ENCODE peak calls at places on chromosomes 2 and 18, in ten cellular contexts. One of them, this sample, is unnamed.
A peak's percentile ranks its signal among the peaks of the same experiment; 100 is the strongest.

GRCh38 chr2:241312082-241312481 is 3.4 kb downstream of the HDLBP start:
- DNase-seq in cardiac fibroblast: no peak
- DNase-seq in fibroblast of lung: no peak
- DNase-seq in GM12865: no peak
- DNase-seq in aorta: no peak
- DNase-seq in endothelial cell of umbilical vein: no peak
- DNase-seq in lung: no peak
- DNase-seq in CD8-positive, alpha-beta memory T cell: no peak
- DNase-seq in tibial artery: no peak
- DNase-seq in neural progenitor cell: no peak
- DNase-seq in this sample: peak; percentile 24

GRCh38 chr2:23366720-23367119 is 18.3 kb upstream of the KLHL29 start:
- DNase-seq in cardiac fibroblast: no peak
- DNase-seq in fibroblast of lung: no peak
- DNase-seq in GM12865: no peak
- DNase-seq in aorta: no peak
- DNase-seq in endothelial cell of umbilical vein: no peak
- DNase-seq in lung: no peak
- DNase-seq in CD8-positive, alpha-beta memory T cell: no peak
- DNase-seq in tibial artery: no peak
- DNase-seq in neural progenitor cell: no peak
- DNase-seq in this sample: no peak

GRCh38 chr2:105102963-105103421 is 65.1 kb downstream of the MRPS9 start:
- DNase-seq in cardiac fibroblast: peak; percentile 32
- DNase-seq in fibroblast of lung: peak; percentile 15
- DNase-seq in GM12865: no peak
- DNase-seq in aorta: no peak
- DNase-seq in endothelial cell of umbilical vein: no peak
- DNase-seq in lung: no peak
- DNase-seq in CD8-positive, alpha-beta memory T cell: no peak
- DNase-seq in tibial artery: no peak
- DNase-seq in neural progenitor cell: peak; percentile 57
- DNase-seq in this sample: peak; percentile 42

GRCh38 chr2:55581435-55581834 is 36.0 kb downstream of the PPP4R3B start:
- DNase-seq in cardiac fibroblast: no peak
- DNase-seq in fibroblast of lung: no peak
- DNase-seq in GM12865: no peak
- DNase-seq in aorta: no peak
- DNase-seq in endothelial cell of umbilical vein: no peak
- DNase-seq in lung: no peak
- DNase-seq in CD8-positive, alpha-beta memory T cell: no peak
- DNase-seq in tibial artery: no peak
- DNase-seq in neural progenitor cell: peak; percentile 36
- DNase-seq in this sample: no peak

GRCh38 chr18:35171315-35171987 is 69.4 kb upstream of the ZNF397 start:
- DNase-seq in cardiac fibroblast: no peak
- DNase-seq in fibroblast of lung: no peak
- DNase-seq in GM12865: no peak
- DNase-seq in aorta: no peak
- DNase-seq in endothelial cell of umbilical vein: no peak
- DNase-seq in lung: no peak
- DNase-seq in CD8-positive, alpha-beta memory T cell: no peak
- DNase-seq in tibial artery: no peak
- DNase-seq in neural progenitor cell: no peak
- DNase-seq in this sample: no peak

GRCh38 chr2:227884511-227884947 is 13.1 kb downstream of the DAW1 start:
- DNase-seq in cardiac fibroblast: peak; percentile 77
- DNase-seq in fibroblast of lung: peak; percentile 72
- DNase-seq in GM12865: peak; percentile 82
- DNase-seq in aorta: peak; percentile 75
- DNase-seq in endothelial cell of umbilical vein: peak; percentile 77
- DNase-seq in lung: peak; percentile 70
- DNase-seq in CD8-positive, alpha-beta memory T cell: peak; percentile 19
- DNase-seq in tibial artery: peak; percentile 68
- DNase-seq in neural progenitor cell: peak; percentile 82
- DNase-seq in this sample: no peak

GRCh38 chr18:58871514-58872490 is 7.1 kb downstream of the ZNF532 start:
- DNase-seq in cardiac fibroblast: no peak
- DNase-seq in fibroblast of lung: no peak
- DNase-seq in GM12865: no peak
- DNase-seq in aorta: no peak
- DNase-seq in endothelial cell of umbilical vein: no peak
- DNase-seq in lung: no peak
- DNase-seq in CD8-positive, alpha-beta memory T cell: no peak
- DNase-seq in tibial artery: no peak
- DNase-seq in neural progenitor cell: no peak
- DNase-seq in this sample: no peak

GRCh38 chr2:19540739-19541503 is 182.5 kb upstream of the OSR1 start:
- DNase-seq in cardiac fibroblast: peak; percentile 78
- DNase-seq in fibroblast of lung: peak; percentile 97
- DNase-seq in GM12865: peak; percentile 24
- DNase-seq in aorta: no peak
- DNase-seq in endothelial cell of umbilical vein: no peak
- DNase-seq in lung: no peak
- DNase-seq in CD8-positive, alpha-beta memory T cell: no peak
- DNase-seq in tibial artery: no peak
- DNase-seq in neural progenitor cell: no peak
- DNase-seq in this sample: peak; percentile 86

GRCh38 chr2:176176233-176176632 is 12.2 kb upstream of the HOXD1 start:
- DNase-seq in cardiac fibroblast: no peak
- DNase-seq in fibroblast of lung: no peak
- DNase-seq in GM12865: no peak
- DNase-seq in aorta: no peak
- DNase-seq in endothelial cell of umbilical vein: no peak
- DNase-seq in lung: no peak
- DNase-seq in CD8-positive, alpha-beta memory T cell: no peak
- DNase-seq in tibial artery: no peak
- DNase-seq in neural progenitor cell: no peak
- DNase-seq in this sample: no peak

GRCh38 chr2:176174850-176175728 is 13.4 kb upstream of the HOXD1 start:
- DNase-seq in cardiac fibroblast: no peak
- DNase-seq in fibroblast of lung: no peak
- DNase-seq in GM12865: peak; percentile 9
- DNase-seq in aorta: no peak
- DNase-seq in endothelial cell of umbilical vein: no peak
- DNase-seq in lung: no peak
- DNase-seq in CD8-positive, alpha-beta memory T cell: no peak
- DNase-seq in tibial artery: no peak
- DNase-seq in neural progenitor cell: peak; percentile 85
- DNase-seq in this sample: no peak

GRCh38 chr2:176174382-176174834 is 14.1 kb upstream of the HOXD1 start:
- DNase-seq in cardiac fibroblast: no peak
- DNase-seq in fibroblast of lung: no peak
- DNase-seq in GM12865: no peak
- DNase-seq in aorta: no peak
- DNase-seq in endothelial cell of umbilical vein: no peak
- DNase-seq in lung: no peak
- DNase-seq in CD8-positive, alpha-beta memory T cell: no peak
- DNase-seq in tibial artery: no peak
- DNase-seq in neural progenitor cell: peak; percentile 55
- DNase-seq in this sample: no peak

GRCh38 chr2:176173679-176174381 is 14.6 kb upstream of the HOXD1 start:
- DNase-seq in cardiac fibroblast: no peak
- DNase-seq in fibroblast of lung: no peak
- DNase-seq in GM12865: no peak
- DNase-seq in aorta: no peak
- DNase-seq in endothelial cell of umbilical vein: no peak
- DNase-seq in lung: no peak
- DNase-seq in CD8-positive, alpha-beta memory T cell: no peak
- DNase-seq in tibial artery: no peak
- DNase-seq in neural progenitor cell: no peak
- DNase-seq in this sample: no peak

DNA sequence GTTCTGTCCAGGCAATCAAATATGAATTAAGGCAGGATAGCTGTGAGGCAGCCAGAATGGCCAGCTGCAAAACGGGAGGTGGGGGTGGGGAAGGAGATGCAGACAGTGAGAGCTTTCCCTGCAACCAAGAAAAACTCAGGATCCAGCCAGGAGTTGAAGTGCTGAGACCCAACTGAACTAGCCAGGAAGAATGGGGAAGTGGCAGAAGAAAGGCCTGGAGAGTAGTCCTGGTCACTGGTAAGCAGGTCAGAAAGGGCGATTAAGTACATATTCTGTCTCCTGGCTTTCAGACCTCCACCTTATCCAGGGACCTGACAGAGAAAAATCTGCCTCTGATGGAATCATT is 12.8 kb upstream of the HOXD1 start:
- DNase-seq in cardiac fibroblast: no peak
- DNase-seq in fibroblast of lung: no peak
- DNase-seq in GM12865: no peak
- DNase-seq in aorta: no peak
- DNase-seq in endothelial cell of umbilical vein: no peak
- DNase-seq in lung: no peak
- DNase-seq in CD8-positive, alpha-beta memory T cell: no peak
- DNase-seq in tibial artery: no peak
- DNase-seq in neural progenitor cell: no peak
- DNase-seq in this sample: no peak
- H3K4me3 ChIP-seq in cardiac fibroblast: no peak overlapping the region
- H3K4me3 ChIP-seq in fibroblast of lung: no peak overlapping the region
- H3K4me3 ChIP-seq in GM12865: no peak overlapping the region
- H3K4me3 ChIP-seq in aorta: no peak overlapping the region
- H3K4me3 ChIP-seq in endothelial cell of umbilical vein: no peak overlapping the region
- H3K4me3 ChIP-seq in lung: no peak overlapping the region
- H3K4me3 ChIP-seq in CD8-positive, alpha-beta memory T cell: no peak overlapping the region
- H3K4me3 ChIP-seq in tibial artery: no peak overlapping the region
- H3K4me3 ChIP-seq in neural progenitor cell: no peak overlapping the region
- H3K4me3 ChIP-seq in this sample: no peak overlapping the region

GRCh38 chr2:162487816-162488215 is 143.9 kb downstream of the GCA start:
- DNase-seq in cardiac fibroblast: no peak
- DNase-seq in fibroblast of lung: no peak
- DNase-seq in GM12865: no peak
- DNase-seq in aorta: no peak
- DNase-seq in endothelial cell of umbilical vein: no peak
- DNase-seq in lung: no peak
- DNase-seq in CD8-positive, alpha-beta memory T cell: no peak
- DNase-seq in tibial artery: no peak
- DNase-seq in neural progenitor cell: no peak
- DNase-seq in this sample: no peak

GRCh38 chr2:162490052-162490717 is 146.3 kb downstream of the GCA start:
- DNase-seq in cardiac fibroblast: no peak
- DNase-seq in fibroblast of lung: no peak
- DNase-seq in GM12865: peak; percentile 42
- DNase-seq in aorta: no peak
- DNase-seq in endothelial cell of umbilical vein: no peak
- DNase-seq in lung: no peak
- DNase-seq in CD8-positive, alpha-beta memory T cell: no peak
- DNase-seq in tibial artery: no peak
- DNase-seq in neural progenitor cell: no peak
- DNase-seq in this sample: no peak

GRCh38 chr2:162492225-162492624 is 148.3 kb downstream of the GCA start:
- DNase-seq in cardiac fibroblast: no peak
- DNase-seq in fibroblast of lung: no peak
- DNase-seq in GM12865: no peak
- DNase-seq in aorta: no peak
- DNase-seq in endothelial cell of umbilical vein: no peak
- DNase-seq in lung: no peak
- DNase-seq in CD8-positive, alpha-beta memory T cell: no peak
- DNase-seq in tibial artery: no peak
- DNase-seq in neural progenitor cell: no peak
- DNase-seq in this sample: no peak

GRCh38 chr2:162490795-162491470 is 147.0 kb downstream of the GCA start:
- DNase-seq in cardiac fibroblast: no peak
- DNase-seq in fibroblast of lung: no peak
- DNase-seq in GM12865: no peak
- DNase-seq in aorta: no peak
- DNase-seq in endothelial cell of umbilical vein: no peak
- DNase-seq in lung: no peak
- DNase-seq in CD8-positive, alpha-beta memory T cell: no peak
- DNase-seq in tibial artery: no peak
- DNase-seq in neural progenitor cell: no peak
- DNase-seq in this sample: no peak
- H3K4me3 ChIP-seq in cardiac fibroblast: no peak overlapping the region
- H3K4me3 ChIP-seq in fibroblast of lung: no peak overlapping the region
- H3K4me3 ChIP-seq in GM12865: no peak overlapping the region
- H3K4me3 ChIP-seq in aorta: no peak overlapping the region
- H3K4me3 ChIP-seq in endothelial cell of umbilical vein: no peak overlapping the region
- H3K4me3 ChIP-seq in lung: no peak overlapping the region
- H3K4me3 ChIP-seq in CD8-positive, alpha-beta memory T cell: no peak overlapping the region
- H3K4me3 ChIP-seq in tibial artery: no peak overlapping the region
- H3K4me3 ChIP-seq in neural progenitor cell: no peak overlapping the region
- H3K4me3 ChIP-seq in this sample: no peak overlapping the region

GRCh38 chr2:172464340-172465129 is 37.1 kb downstream of the ITGA6 start:
- DNase-seq in cardiac fibroblast: no peak
- DNase-seq in fibroblast of lung: no peak
- DNase-seq in GM12865: no peak
- DNase-seq in aorta: no peak
- DNase-seq in endothelial cell of umbilical vein: peak; percentile 50
- DNase-seq in lung: no peak
- DNase-seq in CD8-positive, alpha-beta memory T cell: no peak
- DNase-seq in tibial artery: no peak
- DNase-seq in neural progenitor cell: no peak
- DNase-seq in this sample: no peak

GRCh38 chr2:172460780-172461201 is 33.4 kb downstream of the ITGA6 start:
- DNase-seq in cardiac fibroblast: peak; percentile 44
- DNase-seq in fibroblast of lung: peak; percentile 63
- DNase-seq in GM12865: no peak
- DNase-seq in aorta: no peak
- DNase-seq in endothelial cell of umbilical vein: no peak
- DNase-seq in lung: no peak
- DNase-seq in CD8-positive, alpha-beta memory T cell: no peak
- DNase-seq in tibial artery: no peak
- DNase-seq in neural progenitor cell: no peak
- DNase-seq in this sample: no peak

GRCh38 chr2:172465417-172466334 is 38.3 kb downstream of the ITGA6 start:
- DNase-seq in cardiac fibroblast: peak; percentile 86
- DNase-seq in fibroblast of lung: peak; percentile 90
- DNase-seq in GM12865: peak; percentile 69
- DNase-seq in aorta: peak; percentile 67
- DNase-seq in endothelial cell of umbilical vein: peak; percentile 79
- DNase-seq in lung: peak; percentile 72
- DNase-seq in CD8-positive, alpha-beta memory T cell: peak; percentile 66
- DNase-seq in tibial artery: peak; percentile 70
- DNase-seq in neural progenitor cell: peak; percentile 78
- DNase-seq in this sample: peak; percentile 54

GRCh38 chr2:172461591-172462392 is 34.4 kb downstream of the ITGA6 start:
- DNase-seq in cardiac fibroblast: peak; percentile 41
- DNase-seq in fibroblast of lung: peak; percentile 35
- DNase-seq in GM12865: peak; percentile 61
- DNase-seq in aorta: peak; percentile 56
- DNase-seq in endothelial cell of umbilical vein: peak; percentile 62
- DNase-seq in lung: peak; percentile 59
- DNase-seq in CD8-positive, alpha-beta memory T cell: peak; percentile 59
- DNase-seq in tibial artery: no peak
- DNase-seq in neural progenitor cell: peak; percentile 83
- DNase-seq in this sample: no peak

GRCh38 chr2:172462393-172463381 is 35.3 kb downstream of the ITGA6 start:
- DNase-seq in cardiac fibroblast: no peak
- DNase-seq in fibroblast of lung: no peak
- DNase-seq in GM12865: peak; percentile 47
- DNase-seq in aorta: no peak
- DNase-seq in endothelial cell of umbilical vein: no peak
- DNase-seq in lung: no peak
- DNase-seq in CD8-positive, alpha-beta memory T cell: peak; percentile 81
- DNase-seq in tibial artery: no peak
- DNase-seq in neural progenitor cell: no peak
- DNase-seq in this sample: no peak
- H3K4me3 ChIP-seq in cardiac fibroblast: no peak overlapping the region
- H3K4me3 ChIP-seq in fibroblast of lung: no peak overlapping the region
- H3K4me3 ChIP-seq in GM12865: no peak overlapping the region
- H3K4me3 ChIP-seq in aorta: no peak overlapping the region
- H3K4me3 ChIP-seq in endothelial cell of umbilical vein: no peak overlapping the region
- H3K4me3 ChIP-seq in lung: no peak overlapping the region
- H3K4me3 ChIP-seq in CD8-positive, alpha-beta memory T cell: peak overlapping the region; percentile 55
- H3K4me3 ChIP-seq in tibial artery: no peak overlapping the region
- H3K4me3 ChIP-seq in neural progenitor cell: no peak overlapping the region
- H3K4me3 ChIP-seq in this sample: no peak overlapping the region

DNA sequence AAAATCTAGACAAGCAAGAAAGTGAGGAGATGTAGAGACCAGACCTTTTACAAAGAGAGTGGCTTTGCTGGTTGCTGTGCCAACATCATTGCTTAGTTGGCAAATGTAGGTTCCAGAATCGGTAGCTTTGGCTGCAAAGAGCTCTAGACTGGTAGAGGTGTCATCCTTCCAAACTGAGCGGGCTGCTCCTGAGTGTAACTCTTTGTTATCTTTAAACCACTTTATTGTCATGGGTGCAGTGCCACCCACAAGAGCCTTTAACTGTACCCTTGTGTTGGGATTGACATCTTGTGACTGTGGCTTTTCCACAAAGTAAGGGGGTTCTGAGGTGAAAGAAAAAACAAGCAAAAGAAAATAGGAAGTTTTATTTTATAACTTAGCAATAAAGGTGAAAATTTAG is 77.2 kb downstream of the TTN start:
- DNase-seq in cardiac fibroblast: no peak
- DNase-seq in fibroblast of lung: no peak
- DNase-seq in GM12865: no peak
- DNase-seq in aorta: no peak
- DNase-seq in endothelial cell of umbilical vein: no peak
- DNase-seq in lung: no peak
- DNase-seq in CD8-positive, alpha-beta memory T cell: no peak
- DNase-seq in tibial artery: no peak
- DNase-seq in neural progenitor cell: no peak
- DNase-seq in this sample: no peak
- H3K4me3 ChIP-seq in cardiac fibroblast: no peak overlapping the region
- H3K4me3 ChIP-seq in fibroblast of lung: no peak overlapping the region
- H3K4me3 ChIP-seq in GM12865: no peak overlapping the region
- H3K4me3 ChIP-seq in aorta: no peak overlapping the region
- H3K4me3 ChIP-seq in endothelial cell of umbilical vein: no peak overlapping the region
- H3K4me3 ChIP-seq in lung: no peak overlapping the region
- H3K4me3 ChIP-seq in CD8-positive, alpha-beta memory T cell: no peak overlapping the region
- H3K4me3 ChIP-seq in tibial artery: no peak overlapping the region
- H3K4me3 ChIP-seq in neural progenitor cell: no peak overlapping the region
- H3K4me3 ChIP-seq in this sample: no peak overlapping the region